ENCODE peak calls at places on chromosome 1, in six cellular contexts. N is Peyer's patch; D is dermis blood vessel endothelial cell; C is esophagus squamous epithelium; V is stimulated activated CD4-positive, alpha-beta T cell treated with anti-CD3 and anti-CD28 coated beads, Interleukin-1b, Interleukin-23, amount 100 ng/mL, for 4 hours; I is substantia nigra. Y is an unnamed sample.

GRCh38 chr1:205243355-205244191 is 15.8 kb downstream of the TMCC2 start:
- DNase-seq in D (no peak), N (no peak), V (no peak), I (no peak), C (no peak), Y (no peak)

GRCh38 chr1:48061162-48062136 is 64.3 kb upstream of the TRABD2B start:
- DNase-seq in C (no peak), I (peak), N (no peak), D (peak), V (no peak), Y (no peak)

GRCh38 chr1:92599184-92599583 is 112.5 kb upstream of the GFI1 start:
- DNase-seq in C (no peak), V (no peak), D (peak), N (no peak), I (no peak), Y (no peak)

GRCh38 chr1:90821793-90822359 is 104.8 kb upstream of the BARHL2 start:
- DNase-seq in V (no peak), C (no peak), D (no peak), I (no peak), N (no peak), Y (no peak)

GRCh38 chr1:245501635-245502034 is 346.9 kb downstream of the KIF26B start:
- DNase-seq in I (no peak), D (no peak), C (no peak), V (no peak), N (no peak), Y (no peak)

GRCh38 chr1:79373481-79374132 is 367.1 kb upstream of the ADGRL4 start:
- DNase-seq in V (no peak), D (peak), N (no peak), I (no peak), C (no peak), Y (no peak)

GRCh38 chr1:181425566-181425965 is 57.8 kb upstream of the CACNA1E start:
- DNase-seq in V (no peak), I (no peak), D (no peak), N (no peak), C (no peak), Y (no peak)

GRCh38 chr1:54325705-54326461 is 80.3 kb downstream of the SSBP3 start:
- DNase-seq in C (no peak), V (no peak), D (peak), N (no peak), I (no peak), Y (no peak)

GRCh38 chr1:152107984-152108898 is 7.0 kb downstream of the TCHH start:
- DNase-seq in N (no peak), I (no peak), C (no peak), D (peak), V (no peak), Y (no peak)

GRCh38 chr1:15678578-15678977 is 5.5 kb upstream of the PLEKHM2 start:
- DNase-seq in V (no peak), I (no peak), N (no peak), D (peak), C (no peak), Y (no peak)

GRCh38 chr1:5976726-5977493 is 15.3 kb downstream of the NPHP4 start:
- DNase-seq in C (no peak), D (no peak), N (no peak), I (no peak), V (no peak), Y (no peak)

GRCh38 chr1:158020877-158021630 is 27.6 kb downstream of the KIRREL1 start:
- DNase-seq in D (no peak), I (no peak), C (no peak), V (no peak), N (no peak), Y (no peak)

GRCh38 chr1:109361114-109361513 is 36.6 kb downstream of the SORT1 start:
- DNase-seq in D (no peak), I (no peak), V (no peak), C (no peak), N (no peak), Y (no peak)

GRCh38 chr1:3473381-3473844 is 18.9 kb downstream of the ARHGEF16 start:
- DNase-seq in D (no peak), C (no peak), I (no peak), V (no peak), N (no peak), Y (no peak)